ENCODE peak calls at places on chromosomes 12 and 14, in four cellular contexts. One of them, this sample, is unnamed.

GRCh38 chr12:96343347-96343954 is 56.8 kb downstream of the CDK17 start:
- DNase-seq in Right ventricle myocardium superior: peak; percentile 26
- DNase-seq in Karpas-422: no peak
- DNase-seq in left cardiac atrium: no peak
- DNase-seq in this sample: no peak

GRCh38 chr14:53516261-53516774 is 363.2 kb upstream of the DDHD1 start:
- DNase-seq in Right ventricle myocardium superior: no peak
- DNase-seq in Karpas-422: no peak
- DNase-seq in left cardiac atrium: no peak
- DNase-seq in this sample: no peak

GRCh38 chr12:53754633-53755261 is 3.0 kb upstream of the CISTR start:
- DNase-seq in Right ventricle myocardium superior: no peak
- DNase-seq in Karpas-422: no peak
- DNase-seq in left cardiac atrium: no peak
- DNase-seq in this sample: no peak

GRCh38 chr12:8894378-8894777 is 19.9 kb upstream of the PHC1 start:
- DNase-seq in Right ventricle myocardium superior: no peak
- DNase-seq in Karpas-422: no peak
- DNase-seq in left cardiac atrium: no peak
- DNase-seq in this sample: no peak

GRCh38 chr12:53518381-53518780 is 11.1 kb upstream of the NPFF start:
- DNase-seq in Right ventricle myocardium superior: no peak
- DNase-seq in Karpas-422: no peak
- DNase-seq in left cardiac atrium: no peak
- DNase-seq in this sample: no peak

GRCh38 chr12:67025543-67026114 is 243.5 kb upstream of the CAND1 start:
- DNase-seq in Right ventricle myocardium superior: no peak
- DNase-seq in Karpas-422: peak; percentile 82
- DNase-seq in left cardiac atrium: no peak
- DNase-seq in this sample: peak; percentile 5

GRCh38 chr14:102655154-102655553 is 62.7 kb downstream of the RCOR1 start:
- DNase-seq in Right ventricle myocardium superior: no peak
- DNase-seq in Karpas-422: no peak
- DNase-seq in left cardiac atrium: no peak
- DNase-seq in this sample: no peak

GRCh38 chr12:91335724-91336123 is 153.1 kb upstream of the DCN start:
- DNase-seq in Right ventricle myocardium superior: no peak
- DNase-seq in Karpas-422: no peak
- DNase-seq in left cardiac atrium: no peak
- DNase-seq in this sample: no peak

GRCh38 chr14:75467763-75468162 is 39.9 kb downstream of the JDP2 start:
- DNase-seq in Right ventricle myocardium superior: no peak
- DNase-seq in Karpas-422: no peak
- DNase-seq in left cardiac atrium: no peak
- DNase-seq in this sample: no peak

GRCh38 chr14:105107351-105107750 is 42.1 kb upstream of the GPR132 start:
- DNase-seq in Right ventricle myocardium superior: no peak
- DNase-seq in Karpas-422: no peak
- DNase-seq in left cardiac atrium: no peak
- DNase-seq in this sample: no peak

GRCh38 chr12:64578556-64578955 is 31.7 kb upstream of the RASSF3 start:
- DNase-seq in Right ventricle myocardium superior: no peak
- DNase-seq in Karpas-422: no peak
- DNase-seq in left cardiac atrium: no peak
- DNase-seq in this sample: no peak

GRCh38 chr12:28222959-28223662 is 32.9 kb downstream of the CCDC91 start:
- DNase-seq in Right ventricle myocardium superior: no peak
- DNase-seq in Karpas-422: peak; percentile 55
- DNase-seq in left cardiac atrium: no peak
- DNase-seq in this sample: no peak

GRCh38 chr14:104933721-104934379 is 9.2 kb downstream of the PLD4 start:
- DNase-seq in Right ventricle myocardium superior: peak; percentile 33
- DNase-seq in Karpas-422: no peak
- DNase-seq in left cardiac atrium: peak; percentile 22
- DNase-seq in this sample: no peak

GRCh38 chr12:88291498-88292131 is 149.5 kb downstream of the TMTC3 start:
- DNase-seq in Right ventricle myocardium superior: no peak
- DNase-seq in Karpas-422: no peak
- DNase-seq in left cardiac atrium: no peak
- DNase-seq in this sample: no peak

GRCh38 chr12:127899981-127900380 is 367.0 kb upstream of the TMEM132C start:
- DNase-seq in Right ventricle myocardium superior: no peak
- DNase-seq in Karpas-422: no peak
- DNase-seq in left cardiac atrium: no peak
- DNase-seq in this sample: no peak

GRCh38 chr14:91143862-91144261 is 30.0 kb downstream of the DGLUCY start:
- DNase-seq in Right ventricle myocardium superior: no peak
- DNase-seq in Karpas-422: no peak
- DNase-seq in left cardiac atrium: peak; percentile 73
- DNase-seq in this sample: peak; percentile 48

GRCh38 chr12:120472521-120472920 is 3.0 kb upstream of the SRSF9 start:
- DNase-seq in Right ventricle myocardium superior: no peak
- DNase-seq in Karpas-422: no peak
- DNase-seq in left cardiac atrium: no peak
- DNase-seq in this sample: no peak

GRCh38 chr12:7131502-7131866 is 1.3 kb downstream of the CLSTN3 start:
- DNase-seq in Right ventricle myocardium superior: peak; percentile 40
- DNase-seq in Karpas-422: peak; percentile 56
- DNase-seq in left cardiac atrium: no peak
- DNase-seq in this sample: no peak

GRCh38 chr12:99157946-99158345 is 489.6 kb upstream of the GARIN6 start:
- DNase-seq in Right ventricle myocardium superior: no peak
- DNase-seq in Karpas-422: no peak
- DNase-seq in left cardiac atrium: no peak
- DNase-seq in this sample: no peak

GRCh38 chr12:81949721-81950120 is 190.6 kb upstream of the PPFIA2 start:
- DNase-seq in Right ventricle myocardium superior: no peak
- DNase-seq in Karpas-422: no peak
- DNase-seq in left cardiac atrium: no peak
- DNase-seq in this sample: no peak

GRCh38 chr12:124225730-124226129 is 69.2 kb upstream of the RFLNA start:
- DNase-seq in Right ventricle myocardium superior: no peak
- DNase-seq in Karpas-422: no peak
- DNase-seq in left cardiac atrium: no peak
- DNase-seq in this sample: no peak

GRCh38 chr14:33762462-33762861 is 188.4 kb downstream of the EGLN3 start:
- DNase-seq in Right ventricle myocardium superior: no peak
- DNase-seq in Karpas-422: no peak
- DNase-seq in left cardiac atrium: peak; percentile 24
- DNase-seq in this sample: no peak

GRCh38 chr12:69468237-69469026 is 1.8 kb upstream of the FRS2 start:
- DNase-seq in Right ventricle myocardium superior: no peak
- DNase-seq in Karpas-422: peak; percentile 52
- DNase-seq in left cardiac atrium: no peak
- DNase-seq in this sample: no peak

GRCh38 chr12:122862110-122862634 is 26.9 kb downstream of the HIP1R start:
- DNase-seq in Right ventricle myocardium superior: peak; percentile 47
- DNase-seq in Karpas-422: no peak
- DNase-seq in left cardiac atrium: peak; percentile 25
- DNase-seq in this sample: no peak

This sample was measured in heart right ventricle.